ENCODE peak calls at places on chromosomes 16 and 17, in ten cellular contexts. O is glomerular endothelial cell; F is small intestine; D is GM20000; M is Calu3; H is fibroblast of the conjunctiva; L is NCI-H2081 treated with DMSO at 0.1 percent for 48 hours; V is NCI-H1694; I is amniotic stem cell; C is naive thymus-derived CD8-positive, alpha-beta T cell. A is an unnamed sample.

GRCh38 chr17:78176548-78177025 is 8.2 kb downstream of the SYNGR2 start:
- DNase-seq in O (no peak), F (peak), D (peak), M (no peak), H (no peak), L (no peak), V (peak), I (peak), C (peak), A (peak)

GRCh38 chr17:1907818-1908698 is 78.3 kb downstream of the RPA1 start:
- DNase-seq in O (no peak), F (no peak), D (peak), M (no peak), H (peak), L (no peak), V (no peak), I (no peak), C (peak), A (no peak)

GRCh38 chr16:50550035-50550434 is 1.8 kb downstream of the NKD1 start:
- DNase-seq in O (no peak), F (no peak), D (no peak), M (no peak), H (no peak), L (no peak), V (no peak), I (no peak), C (peak), A (no peak)

GRCh38 chr17:22704674-22705073 is 1012.4 kb downstream of the KCNJ18 start:
- DNase-seq in O (no peak), F (no peak), D (no peak), M (no peak), H (no peak), L (no peak), V (no peak), I (no peak), C (no peak), A (no peak)

GRCh38 chr16:3580271-3580670 is 3.1 kb upstream of the NLRC3 start:
- DNase-seq in O (no peak), F (no peak), D (no peak), M (no peak), H (no peak), L (no peak), V (no peak), I (no peak), C (no peak), A (no peak)

GRCh38 chr17:57467801-57468200 is 211.5 kb downstream of the MSI2 start:
- DNase-seq in O (no peak), F (no peak), D (no peak), M (no peak), H (no peak), L (no peak), V (no peak), I (no peak), C (no peak), A (no peak)

GRCh38 chr17:57906910-57907309 is 48.3 kb downstream of the CUEDC1 start:
- DNase-seq in O (no peak), F (no peak), D (no peak), M (no peak), H (no peak), L (no peak), V (no peak), I (no peak), C (no peak), A (no peak)

GRCh38 chr16:89316701-89317100 is 99.2 kb downstream of the ZNF778 start:
- DNase-seq in O (no peak), F (no peak), D (no peak), M (no peak), H (no peak), L (no peak), V (no peak), I (no peak), C (no peak), A (no peak)

GRCh38 chr17:42179911-42180410 is 981 bp downstream of the KCNH4 start:
- DNase-seq in O (no peak), F (peak), D (peak), M (no peak), H (no peak), L (no peak), V (no peak), I (no peak), C (no peak), A (peak)

GRCh38 chr16:75116081-75116910 is at the start of gene LDHD:
- DNase-seq in O (no peak), F (peak), D (no peak), M (peak), H (peak), L (no peak), V (no peak), I (no peak), C (no peak), A (peak)

GRCh38 chr17:897970-898619 is 81.5 kb downstream of the NXN start:
- DNase-seq in O (no peak), F (no peak), D (no peak), M (no peak), H (no peak), L (no peak), V (no peak), I (no peak), C (no peak), A (no peak)

GRCh38 chr17:48052956-48053757 is 5.0 kb downstream of the NFE2L1 start:
- DNase-seq in O (no peak), F (no peak), D (no peak), M (peak), H (no peak), L (peak), V (no peak), I (no peak), C (no peak), A (peak)

GRCh38 chr16:58511933-58512815 is 3.1 kb upstream of the SETD6 start:
- DNase-seq in O (no peak), F (peak), D (peak), M (peak), H (peak), L (no peak), V (peak), I (peak), C (peak), A (peak)

GRCh38 chr16:15780805-15781204 is 76.0 kb downstream of the MYH11 start:
- DNase-seq in O (no peak), F (no peak), D (no peak), M (no peak), H (no peak), L (no peak), V (no peak), I (no peak), C (no peak), A (no peak)

GRCh38 chr17:75731086-75731715 is 9.9 kb downstream of the ITGB4 start:
- DNase-seq in O (no peak), F (no peak), D (no peak), M (no peak), H (no peak), L (no peak), V (no peak), I (no peak), C (no peak), A (no peak)

GRCh38 chr17:1362964-1363363 is 37.1 kb downstream of the YWHAE start:
- DNase-seq in O (no peak), F (no peak), D (peak), M (no peak), H (no peak), L (no peak), V (no peak), I (no peak), C (no peak), A (no peak)

GRCh38 chr16:96935-97381 is 18.9 kb downstream of the MPG start:
- DNase-seq in O (no peak), F (peak), D (peak), M (peak), H (peak), L (peak), V (peak), I (peak), C (peak), A (peak)

GRCh38 chr16:4633910-4634635 is 9.4 kb downstream of the MGRN1 start:
- DNase-seq in O (no peak), F (no peak), D (no peak), M (no peak), H (no peak), L (no peak), V (no peak), I (no peak), C (no peak), A (no peak)

GRCh38 chr16:30004424-30004776 is 6.4 kb downstream of the DOC2A start:
- DNase-seq in O (no peak), F (no peak), D (no peak), M (no peak), H (no peak), L (no peak), V (no peak), I (no peak), C (no peak), A (no peak)

GRCh38 chr16:7521834-7522233 is 189.2 kb downstream of the RBFOX1 start:
- DNase-seq in O (no peak), F (no peak), D (no peak), M (no peak), H (no peak), L (no peak), V (no peak), I (no peak), C (no peak), A (no peak)

GRCh38 chr16:24041834-24042631 is 206.2 kb downstream of the PRKCB start:
- DNase-seq in O (peak), F (peak), D (peak), M (peak), H (peak), L (no peak), V (peak), I (peak), C (peak), A (peak)

GRCh38 chr17:61124562-61124961 is 275.1 kb upstream of the TBX2 start:
- DNase-seq in O (no peak), F (no peak), D (no peak), M (no peak), H (no peak), L (no peak), V (no peak), I (no peak), C (no peak), A (no peak)

GRCh38 chr16:82629441-82630027 is 2.8 kb downstream of the CDH13 start:
- DNase-seq in O (no peak), F (no peak), D (no peak), M (no peak), H (no peak), L (no peak), V (no peak), I (no peak), C (no peak), A (no peak)

GRCh38 chr16:31868701-31869167 is 4.9 kb upstream of the ZNF267 start:
- DNase-seq in O (no peak), F (peak), D (peak), M (peak), H (peak), L (no peak), V (peak), I (peak), C (peak), A (peak)

GRCh38 chr17:28421775-28422305 is 15.8 kb upstream of the SLC46A1 start:
- DNase-seq in O (no peak), F (no peak), D (no peak), M (no peak), H (no peak), L (no peak), V (no peak), I (no peak), C (no peak), A (no peak)

GRCh38 chr17:35103271-35103670 is 16.4 kb downstream of the RAD51D start:
- DNase-seq in O (no peak), F (no peak), D (no peak), M (no peak), H (no peak), L (no peak), V (no peak), I (no peak), C (no peak), A (no peak)

GRCh38 chr17:79272666-79273219 is 198.1 kb downstream of the ENGASE start:
- DNase-seq in O (no peak), F (peak), D (no peak), M (peak), H (no peak), L (no peak), V (no peak), I (no peak), C (no peak), A (peak)

GRCh38 chr17:36647598-36647997 is 46.2 kb downstream of the MRM1 start:
- DNase-seq in O (no peak), F (no peak), D (no peak), M (peak), H (no peak), L (no peak), V (no peak), I (no peak), C (no peak), A (no peak)

GRCh38 chr16:11796227-11797165 is 562 bp downstream of the ZC3H7A start:
- DNase-seq in O (no peak), F (peak), D (peak), M (peak), H (no peak), L (no peak), V (no peak), I (peak), C (peak), A (peak)

GRCh38 chr17:57086069-57086930 is 1.3 kb downstream of the AKAP1 start:
- DNase-seq in O (no peak), F (peak), D (peak), M (no peak), H (no peak), L (no peak), V (no peak), I (no peak), C (peak), A (peak)

GRCh38 chr17:29573558-29573870 is 5.0 kb downstream of the TP53I13 start:
- DNase-seq in O (no peak), F (no peak), D (no peak), M (no peak), H (no peak), L (no peak), V (no peak), I (no peak), C (no peak), A (no peak)

GRCh38 chr16:85897384-85897783 is 1.6 kb upstream of the IRF8 start:
- DNase-seq in O (no peak), F (peak), D (no peak), M (no peak), H (no peak), L (no peak), V (no peak), I (no peak), C (no peak), A (no peak)